ENCODE peak calls at places on chromosomes 11 and 22, in seven cellular contexts. X is stomach, U is cardiac muscle cell, N is MM.1S, B is A673, O is hepatocyte, L is ovary. Z is an unnamed sample.
A peak's percentile ranks its signal among the peaks of the same experiment; 100 is the strongest.

GRCh38 chr22:41256254-41256897 is 15.6 kb upstream of the CHADL start:
- DNase-seq in X (no peak), L (no peak), B (no peak), U (no peak), N (no peak), O (no peak), Z (no peak)

GRCh38 chr11:59865031-59865430 is 1.3 kb downstream of the TCN1 start:
- DNase-seq in L (no peak), X (no peak), B (no peak), N (no peak), O (no peak), U (no peak), Z (no peak)

GRCh38 chr11:120180571-120181445 is 30.0 kb upstream of the OAF start:
- DNase-seq in B (no peak), U (no peak), O (peak; percentile 19), N (no peak), X (peak; percentile 20), L (no peak), Z (no peak)

GRCh38 chr11:118605116-118605867 is 2.1 kb upstream of the PHLDB1 start:
- DNase-seq in B (peak; percentile 95), U (peak; percentile 75), L (peak; percentile 90), O (peak; percentile 86), N (no peak), X (peak; percentile 45), Z (peak; percentile 61)

GRCh38 chr11:15913261-15913660 is 443.1 kb downstream of the SOX6 start:
- DNase-seq in O (no peak), U (no peak), B (peak; percentile 37), N (no peak), L (no peak), X (no peak), Z (no peak)

GRCh38 chr11:112374486-112375140 is 114.0 kb upstream of the PLET1 start:
- DNase-seq in O (no peak), L (no peak), U (peak; percentile 53), X (no peak), B (no peak), N (no peak), Z (no peak)

GRCh38 chr11:2263012-2263565 is 7.3 kb downstream of the ASCL2 start:
- DNase-seq in U (no peak), B (no peak), L (no peak), X (no peak), N (no peak), O (no peak), Z (no peak)

GRCh38 chr11:73976451-73977151 is 6.0 kb downstream of the UCP2 start:
- DNase-seq in X (no peak), O (no peak), N (no peak), U (no peak), B (no peak), L (no peak), Z (no peak)

GRCh38 chr11:206002-206384 is 1.2 kb downstream of the BET1L start:
- DNase-seq in U (no peak), N (no peak), X (peak; percentile 23), O (no peak), L (no peak), B (no peak), Z (no peak)

GRCh38 chr11:58301576-58301975 is 33.5 kb upstream of the OR10W1 start:
- DNase-seq in L (no peak), N (no peak), B (no peak), X (no peak), O (no peak), U (no peak), Z (no peak)

GRCh38 chr11:128669491-128669890 is 24.4 kb upstream of the FLI1 start:
- DNase-seq in X (no peak), U (no peak), O (no peak), B (no peak), N (no peak), L (no peak), Z (no peak)

GRCh38 chr22:20174785-20175596 is 24.1 kb upstream of the CCDC188 start:
- DNase-seq in X (no peak), B (no peak), O (peak; percentile 38), N (no peak), L (no peak), U (peak; percentile 38), Z (no peak)

GRCh38 chr11:129591527-129591926 is 215.9 kb downstream of the BARX2 start:
- DNase-seq in U (no peak), L (no peak), O (no peak), N (no peak), B (no peak), X (no peak), Z (no peak)

GRCh38 chr11:18540207-18541009 is 13.7 kb upstream of the TSG101 start:
- DNase-seq in U (peak; percentile 27), N (peak; percentile 45), B (peak; percentile 4), L (no peak), O (peak; percentile 53), X (no peak), Z (no peak)

GRCh38 chr11:12280838-12281565 is 96.4 kb upstream of the PARVA start:
- DNase-seq in B (no peak), L (no peak), U (no peak), O (no peak), N (no peak), X (peak; percentile 22), Z (no peak)

GRCh38 chr22:32079110-32080089 is 36.3 kb downstream of the SLC5A1 start:
- DNase-seq in B (peak; percentile 72), L (no peak), X (peak; percentile 35), N (no peak), U (peak; percentile 37), O (peak; percentile 86), Z (peak; percentile 76)

GRCh38 chr22:31139866-31140716 is at the start of gene PLA2G3:
- DNase-seq in B (peak; percentile 96), U (peak; percentile 91), O (peak; percentile 34), N (no peak), L (no peak), X (peak; percentile 78), Z (no peak)

GRCh38 chr22:37401861-37402506 is 25.3 kb downstream of the ELFN2 start:
- DNase-seq in U (no peak), X (no peak), N (no peak), B (no peak), L (no peak), O (no peak), Z (no peak)

GRCh38 chr11:128527046-128527445 is 60.3 kb downstream of the ETS1 start:
- DNase-seq in B (no peak), L (no peak), N (no peak), X (no peak), U (no peak), O (no peak), Z (no peak)

GRCh38 chr11:15663778-15664218 is 549.1 kb downstream of the INSC start:
- DNase-seq in B (peak; percentile 62), X (no peak), N (no peak), U (no peak), L (no peak), O (no peak), Z (no peak)

GRCh38 chr11:87870081-87870480 is 305.2 kb downstream of the RAB38 start:
- DNase-seq in L (no peak), U (no peak), N (no peak), B (no peak), X (no peak), O (no peak), Z (no peak)

GRCh38 chr22:26174280-26174679 is 5.0 kb downstream of the SEZ6L start:
- DNase-seq in U (peak; percentile 20), X (no peak), L (no peak), O (peak; percentile 48), N (no peak), B (peak; percentile 15), Z (peak; percentile 26)

GRCh38 chr11:66101055-66101454 is 31.0 kb downstream of the PACS1 start:
- DNase-seq in B (no peak), L (no peak), N (no peak), O (no peak), X (no peak), U (no peak), Z (no peak)

GRCh38 chr11:66104057-66104638 is 34.1 kb downstream of the PACS1 start:
- DNase-seq in L (no peak), O (no peak), B (no peak), X (no peak), U (no peak), N (no peak), Z (no peak)

DNA sequence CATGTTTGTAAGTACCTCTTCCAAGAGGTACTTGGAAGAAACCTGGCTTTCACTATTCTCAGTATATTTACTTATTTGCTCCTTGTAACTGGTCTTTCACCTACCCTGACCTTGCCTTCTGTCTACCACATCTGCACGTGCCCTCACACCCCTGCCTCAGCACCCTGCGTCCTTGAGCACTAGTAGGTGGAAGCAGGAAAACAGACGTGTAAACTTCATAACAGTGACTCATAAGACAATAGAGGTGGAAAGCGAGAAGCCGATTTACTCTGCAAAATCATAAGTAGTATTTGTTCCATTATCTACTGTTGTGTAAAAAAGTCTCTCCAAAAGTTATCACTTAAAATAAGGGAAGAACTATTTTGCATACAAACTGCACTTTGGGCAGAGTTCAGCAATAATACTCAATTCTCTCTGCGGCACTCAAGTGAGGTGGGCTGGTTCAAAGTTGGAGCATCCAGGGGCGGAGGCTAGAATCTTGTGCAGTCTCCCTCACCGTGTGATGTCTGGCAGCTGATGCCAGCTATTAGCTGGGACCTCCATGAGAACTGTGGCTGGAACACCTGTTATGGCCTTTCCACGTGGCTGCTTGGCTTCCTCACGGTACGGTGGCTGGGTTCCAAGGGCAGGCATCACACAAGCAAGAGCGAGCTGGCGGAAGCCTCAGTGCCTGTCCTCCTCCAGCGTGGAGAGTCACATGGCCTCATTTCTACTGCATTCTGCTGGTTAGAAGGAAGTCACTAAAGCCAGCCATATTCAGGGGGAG is 30.4 kb downstream of the PACS1 start:
- DNase-seq in B (no peak), N (no peak), U (no peak), O (no peak), L (peak; percentile 68), X (peak; percentile 82), Z (peak; percentile 90)
- H3K4me1 ChIP-seq in B (peaks cover 20% of the 10 kb centered on the region), N (no peaks in the 10 kb centered on the region), U (no peaks in the 10 kb centered on the region), O (no peaks in the 10 kb centered on the region), L (peaks cover 8% of the 10 kb centered on the region), X (peaks cover 37% of the 10 kb centered on the region), Z (peaks cover 17% of the 10 kb centered on the region)

GRCh38 chr22:46010951-46011626 is 34.1 kb upstream of the WNT7B start:
- DNase-seq in B (no peak), U (no peak), L (no peak), X (peak; percentile 72), N (no peak), O (no peak), Z (peak; percentile 53)
- H3K27ac ChIP-seq in B (no peak overlapping the region), U (no peak overlapping the region), L (no peak overlapping the region), X (peak overlapping the region; percentile 60), N (no peak overlapping the region), O (no peak overlapping the region), Z (no peak overlapping the region)

DNA sequence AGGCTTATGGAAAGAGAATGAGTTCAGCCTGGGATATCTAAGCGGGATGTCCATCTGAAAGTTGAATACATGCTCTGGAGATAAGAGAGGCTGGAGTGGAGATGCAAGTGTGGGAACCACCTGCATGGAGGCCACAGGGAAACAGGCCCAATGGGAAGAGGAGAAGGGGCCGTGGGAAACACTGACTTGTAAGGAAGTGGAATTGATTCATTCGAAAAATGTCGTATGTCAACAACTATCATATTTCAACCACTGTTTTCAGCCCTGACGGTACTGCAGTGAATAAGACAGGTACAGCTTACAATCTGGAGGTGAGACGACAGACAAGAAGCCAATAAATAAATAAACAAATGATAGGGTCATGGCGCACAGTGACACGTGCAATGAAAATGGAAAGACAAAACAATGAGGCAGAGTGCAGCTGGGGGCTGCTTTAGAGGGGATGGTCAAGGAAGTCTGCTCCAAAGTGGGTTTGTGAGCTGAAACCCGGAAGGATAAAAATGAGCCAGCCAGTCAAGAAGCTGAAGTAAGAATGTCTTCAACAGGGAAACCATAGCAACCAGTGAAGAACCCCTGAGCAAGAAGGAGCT is 35.9 kb downstream of the EFCAB6 start:
- DNase-seq in L (no peak), B (no peak), N (no peak), U (no peak), O (no peak), X (no peak), Z (no peak)
- H3K4me1 ChIP-seq in L (no peaks in the 10 kb centered on the region), B (no peaks in the 10 kb centered on the region), N (no peaks in the 10 kb centered on the region), U (no peaks in the 10 kb centered on the region), O (no peaks in the 10 kb centered on the region), X (no peaks in the 10 kb centered on the region), Z (no peaks in the 10 kb centered on the region)

GRCh38 chr22:28620244-28620922 is 59.3 kb downstream of the TTC28 start:
- DNase-seq in O (no peak), N (no peak), X (no peak), L (peak; percentile 25), B (no peak), U (no peak), Z (no peak)
- H3K27ac ChIP-seq in O (no peak overlapping the region), N (no peak overlapping the region), X (no peak overlapping the region), L (no peak overlapping the region), B (no peak overlapping the region), U (peak overlapping the region; percentile 50), Z (no peak overlapping the region)